ENCODE peak calls at places on chromosome X, in ten cellular contexts. Y is BJ, T is gastrocnemius medialis, G is OCI-LY7, N is HFF-Myc, V is colonic mucosa, J is transverse colon, F is MCF 10A, P is kidney epithelial cell, Z is cardiac muscle cell. Q is an unnamed sample.

GRCh38 chrX:42752730-42753129 is 25.2 kb downstream of the PPP1R2C start:
- DNase-seq in Y (no peak), T (no peak), G (no peak), N (no peak), V (no peak), J (no peak), F (no peak), P (no peak), Z (no peak), Q (no peak)

GRCh38 chrX:24144528-24144927 is 5.0 kb upstream of the ZFX start:
- DNase-seq in Y (no peak), T (no peak), G (no peak), N (no peak), V (no peak), J (no peak), F (no peak), P (no peak), Z (no peak), Q (no peak)

GRCh38 chrX:13377537-13377936 is 57.7 kb upstream of the ATXN3L start:
- DNase-seq in Y (peak; percentile 76), T (no peak), G (no peak), N (peak; percentile 95), V (no peak), J (no peak), F (peak; percentile 61), P (no peak), Z (no peak), Q (no peak)

GRCh38 chrX:65537229-65537628 is 2.6 kb upstream of the LAS1L start:
- DNase-seq in Y (no peak), T (no peak), G (no peak), N (no peak), V (no peak), J (no peak), F (no peak), P (no peak), Z (no peak), Q (no peak)

GRCh38 chrX:123084797-123085196 is 99.3 kb upstream of the GRIA3 start:
- DNase-seq in Y (peak; percentile 42), T (no peak), G (no peak), N (no peak), V (no peak), J (no peak), F (peak; percentile 75), P (peak; percentile 41), Z (no peak), Q (no peak)

GRCh38 chrX:39816871-39817731 is 280.7 kb downstream of the BCOR start:
- DNase-seq in Y (no peak), T (no peak), G (no peak), N (no peak), V (no peak), J (no peak), F (no peak), P (no peak), Z (no peak), Q (no peak)

GRCh38 chrX:112688242-112688641 is 8.5 kb upstream of the LHFPL1 start:
- DNase-seq in Y (no peak), T (no peak), G (no peak), N (no peak), V (no peak), J (no peak), F (no peak), P (no peak), Z (no peak), Q (no peak)

GRCh38 chrX:31580227-31580626 is 508.4 kb upstream of the FTHL17 start:
- DNase-seq in Y (no peak), T (no peak), G (no peak), N (no peak), V (no peak), J (no peak), F (no peak), P (no peak), Z (peak; percentile 3), Q (no peak)

GRCh38 chrX:51795136-51795535 is 51.9 kb downstream of the GSPT2 start:
- DNase-seq in Y (no peak), T (no peak), G (no peak), N (no peak), V (no peak), J (no peak), F (no peak), P (no peak), Z (no peak), Q (no peak)

GRCh38 chrX:149312936-149313432 is 192.1 kb downstream of the IDS start:
- DNase-seq in Y (peak; percentile 44), T (no peak), G (no peak), N (no peak), V (no peak), J (no peak), F (peak; percentile 9), P (no peak), Z (no peak), Q (no peak)

GRCh38 chrX:106957856-106958255 is 37.7 kb downstream of the CLDN2 start:
- DNase-seq in Y (no peak), T (no peak), G (no peak), N (peak; percentile 22), V (no peak), J (no peak), F (no peak), P (no peak), Z (no peak), Q (no peak)

GRCh38 chrX:106955004-106955772 is 35.0 kb downstream of the CLDN2 start:
- DNase-seq in Y (peak; percentile 23), T (no peak), G (no peak), N (no peak), V (no peak), J (no peak), F (no peak), P (no peak), Z (no peak), Q (no peak)

GRCh38 chrX:106963111-106963510 is 36.9 kb downstream of the MORC4 start:
- DNase-seq in Y (no peak), T (no peak), G (no peak), N (no peak), V (no peak), J (no peak), F (no peak), P (no peak), Z (no peak), Q (no peak)

GRCh38 chrX:106964290-106964689 is 35.7 kb downstream of the MORC4 start:
- DNase-seq in Y (no peak), T (no peak), G (no peak), N (no peak), V (no peak), J (no peak), F (no peak), P (no peak), Z (no peak), Q (no peak)

GRCh38 chrX:106959897-106960296 is 39.7 kb downstream of the CLDN2 start:
- DNase-seq in Y (no peak), T (no peak), G (no peak), N (no peak), V (no peak), J (no peak), F (peak; percentile 21), P (no peak), Z (peak; percentile 66), Q (no peak)
- TF ChIP-seq CTCF in Y (peak; percentile 30), T (no peak), G (no peak), N (peak; percentile 9), V (peak; percentile 13), J (no peak), F (peak; percentile 23), P (no peak), Z (peak; percentile 39), Q (no peak)

GRCh38 chrX:133190877-133191738 is 27.0 kb downstream of the TFDP3 start:
- DNase-seq in Y (no peak), T (no peak), G (no peak), N (no peak), V (no peak), J (no peak), F (no peak), P (no peak), Z (peak; percentile 24), Q (no peak)
- TF ChIP-seq CTCF in Y (no peak), T (no peak), G (no peak), N (no peak), V (no peak), J (no peak), F (no peak), P (no peak), Z (no peak), Q (no peak)

GRCh38 chrX:128464091-128464490 is 411.9 kb upstream of the ACTRT1 start:
- DNase-seq in Y (no peak), T (no peak), G (no peak), N (no peak), V (no peak), J (no peak), F (peak; percentile 71), P (peak; percentile 37), Z (no peak), Q (no peak)

GRCh38 chrX:128458888-128459287 is 406.7 kb upstream of the ACTRT1 start:
- DNase-seq in Y (no peak), T (no peak), G (no peak), N (no peak), V (no peak), J (no peak), F (peak; percentile 63), P (peak; percentile 55), Z (no peak), Q (no peak)

GRCh38 chrX:128457674-128458073 is 405.5 kb upstream of the ACTRT1 start:
- DNase-seq in Y (no peak), T (no peak), G (no peak), N (no peak), V (no peak), J (no peak), F (peak; percentile 3), P (no peak), Z (no peak), Q (no peak)

GRCh38 chrX:128460835-128461234 is 408.6 kb upstream of the ACTRT1 start:
- DNase-seq in Y (no peak), T (no peak), G (no peak), N (no peak), V (no peak), J (no peak), F (peak; percentile 17), P (no peak), Z (no peak), Q (no peak)
- TF ChIP-seq CTCF in Y (no peak), T (no peak), G (no peak), N (no peak), V (no peak), J (no peak), F (no peak), P (peak; percentile 9), Z (no peak), Q (no peak)

DNA sequence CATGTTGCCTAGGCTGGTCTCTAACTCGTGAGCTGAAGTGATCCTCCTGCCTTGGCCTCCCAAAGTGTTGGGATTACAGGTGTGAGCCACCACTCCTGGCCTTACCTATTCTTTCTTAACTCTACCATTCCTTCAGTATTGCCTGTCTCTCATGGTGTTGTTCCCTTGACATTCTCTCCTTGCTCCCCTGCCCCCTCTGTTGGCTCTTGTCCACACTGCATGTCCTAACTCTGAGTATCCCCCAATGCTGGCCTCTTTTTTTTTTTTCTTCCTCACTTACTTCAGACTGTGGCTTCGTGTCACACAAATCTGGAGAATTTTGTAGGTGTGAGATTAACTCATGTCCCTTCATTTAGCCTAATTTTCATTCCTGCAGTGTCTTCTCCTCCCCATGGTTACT is 22.9 kb upstream of the FRMPD4 start:
- DNase-seq in Y (no peak), T (no peak), G (no peak), N (no peak), V (no peak), J (no peak), F (peak; percentile 35), P (no peak), Z (no peak), Q (no peak)
- TF ChIP-seq CTCF in Y (no peak), T (no peak), G (no peak), N (no peak), V (no peak), J (no peak), F (peak; percentile 7), P (peak; percentile 40), Z (no peak), Q (no peak)

Q was measured in mesothelial cell of epicardium.